ENCODE peak calls at places on chromosomes 6 and 20, in seven cellular contexts. One of them, this sample, is unnamed.

GRCh38 chr20:45489083-45489531 is 19.6 kb downstream of the WFDC2 start:
- DNase-seq in HS-27A: peak; percentile 26
- DNase-seq in suprapubic skin: no peak
- DNase-seq in iris pigment epithelial cell: no peak
- DNase-seq in natural killer cell treated with Interleukin-12 subunit alpha and Interleukin-12 subunit beta and Interleukin-15 and Interleukin-18, amount 100 ng/mL, for 72 hours: no peak
- DNase-seq in astrocyte of the spinal cord: peak; percentile 4
- DNase-seq in amniotic epithelial cell: peak; percentile 20
- DNase-seq in this sample: no peak

GRCh38 chr6:13296536-13296997 is 31.8 kb downstream of the TBC1D7 start:
- DNase-seq in HS-27A: no peak
- DNase-seq in suprapubic skin: peak; percentile 35
- DNase-seq in iris pigment epithelial cell: no peak
- DNase-seq in natural killer cell treated with Interleukin-12 subunit alpha and Interleukin-12 subunit beta and Interleukin-15 and Interleukin-18, amount 100 ng/mL, for 72 hours: no peak
- DNase-seq in astrocyte of the spinal cord: no peak
- DNase-seq in amniotic epithelial cell: no peak
- DNase-seq in this sample: no peak

GRCh38 chr6:70563540-70563939 is 3.2 kb upstream of the SDHAF4 start:
- DNase-seq in HS-27A: no peak
- DNase-seq in suprapubic skin: no peak
- DNase-seq in iris pigment epithelial cell: peak; percentile 52
- DNase-seq in natural killer cell treated with Interleukin-12 subunit alpha and Interleukin-12 subunit beta and Interleukin-15 and Interleukin-18, amount 100 ng/mL, for 72 hours: no peak
- DNase-seq in astrocyte of the spinal cord: peak; percentile 35
- DNase-seq in amniotic epithelial cell: peak; percentile 62
- DNase-seq in this sample: no peak

GRCh38 chr6:144497650-144498049 is 212.5 kb downstream of the UTRN start:
- DNase-seq in HS-27A: no peak
- DNase-seq in suprapubic skin: no peak
- DNase-seq in iris pigment epithelial cell: no peak
- DNase-seq in natural killer cell treated with Interleukin-12 subunit alpha and Interleukin-12 subunit beta and Interleukin-15 and Interleukin-18, amount 100 ng/mL, for 72 hours: no peak
- DNase-seq in astrocyte of the spinal cord: no peak
- DNase-seq in amniotic epithelial cell: peak; percentile 65
- DNase-seq in this sample: no peak

GRCh38 chr20:48051810-48052491 is 266.7 kb upstream of the SULF2 start:
- DNase-seq in HS-27A: no peak
- DNase-seq in suprapubic skin: no peak
- DNase-seq in iris pigment epithelial cell: peak; percentile 88
- DNase-seq in natural killer cell treated with Interleukin-12 subunit alpha and Interleukin-12 subunit beta and Interleukin-15 and Interleukin-18, amount 100 ng/mL, for 72 hours: no peak
- DNase-seq in astrocyte of the spinal cord: peak; percentile 67
- DNase-seq in amniotic epithelial cell: peak; percentile 70
- DNase-seq in this sample: no peak

GRCh38 chr20:38870733-38871559 is 55.3 kb upstream of the FAM83D start:
- DNase-seq in HS-27A: no peak
- DNase-seq in suprapubic skin: no peak
- DNase-seq in iris pigment epithelial cell: no peak
- DNase-seq in natural killer cell treated with Interleukin-12 subunit alpha and Interleukin-12 subunit beta and Interleukin-15 and Interleukin-18, amount 100 ng/mL, for 72 hours: no peak
- DNase-seq in astrocyte of the spinal cord: no peak
- DNase-seq in amniotic epithelial cell: no peak
- DNase-seq in this sample: no peak

GRCh38 chr20:9608639-9609440 is 94.5 kb downstream of the LAMP5 start:
- DNase-seq in HS-27A: no peak
- DNase-seq in suprapubic skin: no peak
- DNase-seq in iris pigment epithelial cell: no peak
- DNase-seq in natural killer cell treated with Interleukin-12 subunit alpha and Interleukin-12 subunit beta and Interleukin-15 and Interleukin-18, amount 100 ng/mL, for 72 hours: no peak
- DNase-seq in astrocyte of the spinal cord: no peak
- DNase-seq in amniotic epithelial cell: no peak
- DNase-seq in this sample: no peak

GRCh38 chr6:154343473-154344308 is 12.9 kb downstream of the IPCEF1 start:
- DNase-seq in HS-27A: no peak
- DNase-seq in suprapubic skin: no peak
- DNase-seq in iris pigment epithelial cell: peak; percentile 40
- DNase-seq in natural killer cell treated with Interleukin-12 subunit alpha and Interleukin-12 subunit beta and Interleukin-15 and Interleukin-18, amount 100 ng/mL, for 72 hours: no peak
- DNase-seq in astrocyte of the spinal cord: peak; percentile 59
- DNase-seq in amniotic epithelial cell: peak; percentile 61
- DNase-seq in this sample: no peak

GRCh38 chr6:6131492-6132109 is 124.9 kb upstream of the NRN1 start:
- DNase-seq in HS-27A: no peak
- DNase-seq in suprapubic skin: no peak
- DNase-seq in iris pigment epithelial cell: no peak
- DNase-seq in natural killer cell treated with Interleukin-12 subunit alpha and Interleukin-12 subunit beta and Interleukin-15 and Interleukin-18, amount 100 ng/mL, for 72 hours: no peak
- DNase-seq in astrocyte of the spinal cord: no peak
- DNase-seq in amniotic epithelial cell: no peak
- DNase-seq in this sample: no peak

GRCh38 chr6:138182939-138183791 is 21.4 kb downstream of the ARFGEF3 start:
- DNase-seq in HS-27A: no peak
- DNase-seq in suprapubic skin: no peak
- DNase-seq in iris pigment epithelial cell: no peak
- DNase-seq in natural killer cell treated with Interleukin-12 subunit alpha and Interleukin-12 subunit beta and Interleukin-15 and Interleukin-18, amount 100 ng/mL, for 72 hours: no peak
- DNase-seq in astrocyte of the spinal cord: no peak
- DNase-seq in amniotic epithelial cell: no peak
- DNase-seq in this sample: no peak

GRCh38 chr20:63626424-63627128 is at the start of gene GMEB2:
- DNase-seq in HS-27A: no peak
- DNase-seq in suprapubic skin: no peak
- DNase-seq in iris pigment epithelial cell: no peak
- DNase-seq in natural killer cell treated with Interleukin-12 subunit alpha and Interleukin-12 subunit beta and Interleukin-15 and Interleukin-18, amount 100 ng/mL, for 72 hours: peak; percentile 74
- DNase-seq in astrocyte of the spinal cord: no peak
- DNase-seq in amniotic epithelial cell: peak; percentile 57
- DNase-seq in this sample: peak; percentile 75

GRCh38 chr6:112933947-112934346 is 586.8 kb downstream of the RFPL4B start:
- DNase-seq in HS-27A: no peak
- DNase-seq in suprapubic skin: no peak
- DNase-seq in iris pigment epithelial cell: peak; percentile 54
- DNase-seq in natural killer cell treated with Interleukin-12 subunit alpha and Interleukin-12 subunit beta and Interleukin-15 and Interleukin-18, amount 100 ng/mL, for 72 hours: no peak
- DNase-seq in astrocyte of the spinal cord: no peak
- DNase-seq in amniotic epithelial cell: peak; percentile 27
- DNase-seq in this sample: no peak

GRCh38 chr20:58271596-58272460 is 37.7 kb upstream of the RAB22A start:
- DNase-seq in HS-27A: no peak
- DNase-seq in suprapubic skin: no peak
- DNase-seq in iris pigment epithelial cell: peak; percentile 32
- DNase-seq in natural killer cell treated with Interleukin-12 subunit alpha and Interleukin-12 subunit beta and Interleukin-15 and Interleukin-18, amount 100 ng/mL, for 72 hours: no peak
- DNase-seq in astrocyte of the spinal cord: no peak
- DNase-seq in amniotic epithelial cell: peak; percentile 61
- DNase-seq in this sample: no peak

GRCh38 chr6:52612336-52613096 is 35.7 kb upstream of the TRAM2 start:
- DNase-seq in HS-27A: no peak
- DNase-seq in suprapubic skin: no peak
- DNase-seq in iris pigment epithelial cell: peak; percentile 49
- DNase-seq in natural killer cell treated with Interleukin-12 subunit alpha and Interleukin-12 subunit beta and Interleukin-15 and Interleukin-18, amount 100 ng/mL, for 72 hours: no peak
- DNase-seq in astrocyte of the spinal cord: no peak
- DNase-seq in amniotic epithelial cell: no peak
- DNase-seq in this sample: no peak

GRCh38 chr20:55437778-55438417 is 567.4 kb downstream of the CBLN4 start:
- DNase-seq in HS-27A: no peak
- DNase-seq in suprapubic skin: no peak
- DNase-seq in iris pigment epithelial cell: no peak
- DNase-seq in natural killer cell treated with Interleukin-12 subunit alpha and Interleukin-12 subunit beta and Interleukin-15 and Interleukin-18, amount 100 ng/mL, for 72 hours: no peak
- DNase-seq in astrocyte of the spinal cord: no peak
- DNase-seq in amniotic epithelial cell: no peak
- DNase-seq in this sample: no peak

GRCh38 chr6:5464096-5464885 is 203.0 kb downstream of the FARS2 start:
- DNase-seq in HS-27A: no peak
- DNase-seq in suprapubic skin: no peak
- DNase-seq in iris pigment epithelial cell: peak; percentile 58
- DNase-seq in natural killer cell treated with Interleukin-12 subunit alpha and Interleukin-12 subunit beta and Interleukin-15 and Interleukin-18, amount 100 ng/mL, for 72 hours: no peak
- DNase-seq in astrocyte of the spinal cord: peak; percentile 38
- DNase-seq in amniotic epithelial cell: peak; percentile 45
- DNase-seq in this sample: no peak